ENCODE peak calls at places on chromosomes 6 and 20, in ten cellular contexts. V is psoas muscle; X is esophagus squamous epithelium; L is colonic mucosa; D is lung; Z is cardiac muscle cell; K is AG04450; Q is tibial nerve; C is naive thymus-derived CD4-positive, alpha-beta T cell; T is spleen. Y is an unnamed sample. For H3K9me3, the result is how much of the 10 kb centered on the place peaks cover.

GRCh38 chr20:47998736-47999135 is 213.5 kb upstream of the SULF2 start:
- DNase-seq in L (no peak), V (no peak), X (no peak), T (no peak), C (no peak), Q (no peak), Z (peak), K (no peak), D (no peak), Y (no peak)

GRCh38 chr6:19024737-19025136 is 637.6 kb downstream of the RNF144B start:
- DNase-seq in V (no peak), L (no peak), D (peak), K (no peak), Q (peak), X (no peak), C (no peak), Z (peak), T (no peak), Y (peak)

GRCh38 chr20:39785252-39785917 is 823.2 kb downstream of the DHX35 start:
- DNase-seq in Q (no peak), T (no peak), D (no peak), Z (no peak), K (no peak), L (no peak), X (no peak), V (no peak), C (no peak), Y (peak)

GRCh38 chr6:144390886-144391285 is 105.8 kb downstream of the UTRN start:
- DNase-seq in V (no peak), Q (no peak), C (no peak), K (no peak), Z (no peak), X (no peak), D (no peak), L (no peak), T (no peak), Y (no peak)

GRCh38 chr6:33578588-33579011 is 1.5 kb downstream of the BAK1 start:
- DNase-seq in T (peak), X (no peak), L (peak), Q (no peak), C (no peak), D (no peak), V (no peak), Z (no peak), K (no peak), Y (no peak)

GRCh38 chr6:125273965-125274364 is 27.8 kb downstream of the HDDC2 start:
- DNase-seq in T (no peak), V (no peak), X (no peak), L (peak), Z (peak), C (no peak), K (no peak), Q (no peak), D (no peak), Y (no peak)

GRCh38 chr6:79672631-79673065 is 41.5 kb downstream of the SH3BGRL2 start:
- DNase-seq in Q (no peak), T (no peak), X (no peak), K (no peak), D (no peak), C (no peak), L (no peak), Z (peak), V (no peak), Y (no peak)

GRCh38 chr20:63702036-63702665 is 5.6 kb downstream of the ARFRP1 start:
- DNase-seq in T (peak), V (no peak), Q (no peak), C (no peak), K (no peak), Z (no peak), L (no peak), X (no peak), D (no peak), Y (no peak)

GRCh38 chr6:130138116-130138908 is 84.4 kb downstream of the SAMD3 start:
- DNase-seq in Z (no peak), Q (no peak), X (no peak), D (no peak), L (no peak), V (no peak), T (no peak), K (no peak), C (no peak), Y (no peak)

GRCh38 chr6:21935561-21936028 is 342.0 kb downstream of the SOX4 start:
- DNase-seq in V (no peak), D (peak), C (no peak), L (peak), T (no peak), Q (no peak), K (no peak), Z (peak), X (no peak), Y (peak)

DNA sequence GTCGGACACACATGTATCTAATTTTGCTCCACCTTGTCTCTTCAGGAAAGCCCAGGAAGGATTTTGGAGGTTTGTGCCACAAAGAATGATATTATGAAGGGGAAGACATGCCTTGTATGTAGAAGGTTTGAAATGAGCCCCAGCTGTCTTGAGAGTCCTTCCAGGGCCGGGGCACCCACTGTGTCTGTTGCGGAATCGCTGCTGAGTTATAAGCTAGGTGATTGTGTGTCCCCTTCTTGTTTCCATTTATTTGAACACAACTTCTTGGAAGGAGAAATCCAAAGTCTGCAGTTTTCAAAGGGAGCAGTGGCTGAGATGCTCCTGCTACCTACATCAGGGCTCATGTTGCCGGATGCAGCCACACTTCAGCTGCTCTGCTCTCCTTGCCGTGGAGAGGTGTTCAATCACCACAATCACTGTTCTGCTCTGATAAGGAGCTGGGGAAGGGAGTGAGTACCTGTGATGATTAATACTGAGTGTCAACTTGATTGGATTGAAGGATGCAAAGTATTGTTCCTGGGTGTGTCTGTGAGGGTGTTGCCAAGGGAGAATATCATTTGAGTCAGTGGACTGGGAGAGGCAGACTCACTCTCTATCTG is 828.6 kb downstream of the QKI start:
- DNase-seq in V (no peak), Z (no peak), T (no peak), D (no peak), C (no peak), Q (no peak), K (no peak), X (no peak), L (no peak), Y (no peak)
- H3K9me3 ChIP-seq in V (under half), Z (under half), T (under half), D (under half), C (under half), Q (under half), K (under half), X (under half), L (under half), Y (under half)

GRCh38 chr6:2545351-2545750 is 205.4 kb downstream of the MYLK4 start:
- DNase-seq in V (no peak), Z (no peak), D (no peak), Q (no peak), L (no peak), K (no peak), X (no peak), T (no peak), C (no peak), Y (no peak)

GRCh38 chr6:2542858-2543218 is 207.9 kb downstream of the MYLK4 start:
- DNase-seq in T (no peak), X (no peak), C (no peak), K (peak), V (no peak), D (peak), Z (peak), L (peak), Q (no peak), Y (no peak)

GRCh38 chr6:2536451-2536850 is 214.3 kb downstream of the MYLK4 start:
- DNase-seq in X (no peak), D (no peak), Z (no peak), K (no peak), Q (no peak), T (no peak), C (no peak), L (no peak), V (no peak), Y (no peak)

GRCh38 chr6:2546941-2547716 is 203.6 kb downstream of the MYLK4 start:
- DNase-seq in V (no peak), L (no peak), Z (peak), Q (no peak), D (no peak), C (no peak), X (no peak), K (no peak), T (no peak), Y (no peak)

GRCh38 chr6:2542101-2542857 is 208.4 kb downstream of the MYLK4 start:
- DNase-seq in L (no peak), D (no peak), V (no peak), Z (no peak), X (no peak), K (no peak), C (no peak), Q (no peak), T (no peak), Y (no peak)
- H3K9me3 ChIP-seq in L (under half), D (under half), V (under half), Z (under half), X (under half), K (under half), C (under half), Q (under half), T (under half), Y (under half)

GRCh38 chr6:100456178-100456880 is 8.4 kb downstream of the SIM1 start:
- DNase-seq in T (no peak), X (no peak), L (no peak), Z (no peak), Q (no peak), D (no peak), K (no peak), V (no peak), C (no peak), Y (no peak)

GRCh38 chr6:100454571-100455229 is 10.0 kb downstream of the SIM1 start:
- DNase-seq in L (no peak), T (no peak), C (no peak), Q (no peak), Z (no peak), K (no peak), V (no peak), D (no peak), X (no peak), Y (no peak)

GRCh38 chr6:100453701-100454521 is 10.8 kb downstream of the SIM1 start:
- DNase-seq in L (no peak), Z (no peak), K (no peak), C (no peak), Q (no peak), V (no peak), X (no peak), D (no peak), T (no peak), Y (no peak)

GRCh38 chr6:100456881-100457220 is 7.9 kb downstream of the SIM1 start:
- DNase-seq in K (no peak), D (no peak), L (no peak), X (no peak), C (no peak), V (no peak), T (no peak), Z (no peak), Q (no peak), Y (no peak)

GRCh38 chr6:100455230-100456124 is 9.2 kb downstream of the SIM1 start:
- DNase-seq in X (no peak), L (peak), C (no peak), T (no peak), Q (no peak), K (no peak), V (no peak), D (no peak), Z (no peak), Y (no peak)
- H3K9me3 ChIP-seq in X (under half), L (under half), C (under half), T (under half), Q (under half), K (under half), V (under half), D (under half), Z (under half), Y (under half)

GRCh38 chr6:137166247-137167098 is 7.0 kb downstream of the IL22RA2 start:
- DNase-seq in K (no peak), X (no peak), C (no peak), D (no peak), L (no peak), V (no peak), Q (no peak), T (no peak), Z (no peak), Y (no peak)
- H3K9me3 ChIP-seq in K (under half), X (under half), C (under half), D (under half), L (under half), V (under half), Q (under half), T (under half), Z (under half), Y (under half)

Y was measured in thyroid gland.